ENCODE peak calls at places on chromosomes 7 and 10, in seven cellular contexts. One of them, this sample, is unnamed.

GRCh38 chr7:29940199-29940598 is 49.4 kb downstream of the SCRN1 start:
- DNase-seq in GM10248: no peak
- DNase-seq in A549: no peak
- DNase-seq in choroid plexus epithelial cell: no peak
- DNase-seq in suprapubic skin: no peak
- DNase-seq in esophagus squamous epithelium: no peak
- DNase-seq in mesothelial cell of epicardium: no peak
- DNase-seq in this sample: no peak

GRCh38 chr10:79435271-79436065 is 10.0 kb downstream of the ZCCHC24 start:
- DNase-seq in GM10248: no peak
- DNase-seq in A549: no peak
- DNase-seq in choroid plexus epithelial cell: peak; percentile 45
- DNase-seq in suprapubic skin: peak; percentile 82
- DNase-seq in esophagus squamous epithelium: no peak
- DNase-seq in mesothelial cell of epicardium: no peak
- DNase-seq in this sample: no peak

GRCh38 chr10:74824184-74825032 is 2.0 kb upstream of the KAT6B start:
- DNase-seq in GM10248: no peak
- DNase-seq in A549: no peak
- DNase-seq in choroid plexus epithelial cell: no peak
- DNase-seq in suprapubic skin: peak; percentile 83
- DNase-seq in esophagus squamous epithelium: no peak
- DNase-seq in mesothelial cell of epicardium: no peak
- DNase-seq in this sample: no peak

GRCh38 chr10:8112230-8112915 is 57.9 kb downstream of the GATA3 start:
- DNase-seq in GM10248: no peak
- DNase-seq in A549: no peak
- DNase-seq in choroid plexus epithelial cell: no peak
- DNase-seq in suprapubic skin: no peak
- DNase-seq in esophagus squamous epithelium: no peak
- DNase-seq in mesothelial cell of epicardium: no peak
- DNase-seq in this sample: no peak

GRCh38 chr10:77899080-77899477 is 27.5 kb downstream of the DLG5 start:
- DNase-seq in GM10248: no peak
- DNase-seq in A549: peak; percentile 51
- DNase-seq in choroid plexus epithelial cell: no peak
- DNase-seq in suprapubic skin: no peak
- DNase-seq in esophagus squamous epithelium: no peak
- DNase-seq in mesothelial cell of epicardium: no peak
- DNase-seq in this sample: no peak

GRCh38 chr7:47383064-47383463 is 198.8 kb downstream of the TNS3 start:
- DNase-seq in GM10248: no peak
- DNase-seq in A549: no peak
- DNase-seq in choroid plexus epithelial cell: no peak
- DNase-seq in suprapubic skin: no peak
- DNase-seq in esophagus squamous epithelium: no peak
- DNase-seq in mesothelial cell of epicardium: no peak
- DNase-seq in this sample: no peak

GRCh38 chr10:97550336-97551149 is 22.0 kb upstream of the ANKRD2 start:
- DNase-seq in GM10248: no peak
- DNase-seq in A549: no peak
- DNase-seq in choroid plexus epithelial cell: no peak
- DNase-seq in suprapubic skin: no peak
- DNase-seq in esophagus squamous epithelium: no peak
- DNase-seq in mesothelial cell of epicardium: no peak
- DNase-seq in this sample: no peak

GRCh38 chr10:132984801-132985545 is 42.6 kb upstream of the CFAP46 start:
- DNase-seq in GM10248: no peak
- DNase-seq in A549: no peak
- DNase-seq in choroid plexus epithelial cell: no peak
- DNase-seq in suprapubic skin: no peak
- DNase-seq in esophagus squamous epithelium: no peak
- DNase-seq in mesothelial cell of epicardium: no peak
- DNase-seq in this sample: no peak

GRCh38 chr7:48040944-48041664 is 5.8 kb downstream of the C7orf57 start:
- DNase-seq in GM10248: no peak
- DNase-seq in A549: no peak
- DNase-seq in choroid plexus epithelial cell: no peak
- DNase-seq in suprapubic skin: no peak
- DNase-seq in esophagus squamous epithelium: no peak
- DNase-seq in mesothelial cell of epicardium: no peak
- DNase-seq in this sample: no peak

GRCh38 chr7:5636914-5637313 is 144.5 kb downstream of the RNF216 start:
- DNase-seq in GM10248: no peak
- DNase-seq in A549: peak; percentile 58
- DNase-seq in choroid plexus epithelial cell: peak; percentile 93
- DNase-seq in suprapubic skin: peak; percentile 91
- DNase-seq in esophagus squamous epithelium: no peak
- DNase-seq in mesothelial cell of epicardium: peak; percentile 41
- DNase-seq in this sample: peak; percentile 94

GRCh38 chr7:98376719-98377118 is 24.2 kb downstream of the BAIAP2L1 start:
- DNase-seq in GM10248: no peak
- DNase-seq in A549: no peak
- DNase-seq in choroid plexus epithelial cell: no peak
- DNase-seq in suprapubic skin: no peak
- DNase-seq in esophagus squamous epithelium: no peak
- DNase-seq in mesothelial cell of epicardium: no peak
- DNase-seq in this sample: no peak

GRCh38 chr7:2211926-2212325 is 20.8 kb downstream of the MAD1L1 start:
- DNase-seq in GM10248: no peak
- DNase-seq in A549: no peak
- DNase-seq in choroid plexus epithelial cell: no peak
- DNase-seq in suprapubic skin: no peak
- DNase-seq in esophagus squamous epithelium: no peak
- DNase-seq in mesothelial cell of epicardium: no peak
- DNase-seq in this sample: no peak

GRCh38 chr10:97713828-97714400 is 384 bp downstream of the MARVELD1 start:
- DNase-seq in GM10248: peak; percentile 80
- DNase-seq in A549: peak; percentile 88
- DNase-seq in choroid plexus epithelial cell: peak; percentile 76
- DNase-seq in suprapubic skin: peak; percentile 85
- DNase-seq in esophagus squamous epithelium: peak; percentile 8
- DNase-seq in mesothelial cell of epicardium: peak; percentile 45
- DNase-seq in this sample: peak; percentile 89

GRCh38 chr7:157432541-157432956 is 95.7 kb downstream of the DNAJB6 start:
- DNase-seq in GM10248: no peak
- DNase-seq in A549: peak; percentile 83
- DNase-seq in choroid plexus epithelial cell: peak; percentile 83
- DNase-seq in suprapubic skin: peak; percentile 65
- DNase-seq in esophagus squamous epithelium: no peak
- DNase-seq in mesothelial cell of epicardium: no peak
- DNase-seq in this sample: peak; percentile 84

GRCh38 chr7:36372156-36372555 is 17.5 kb upstream of the ANLN start:
- DNase-seq in GM10248: no peak
- DNase-seq in A549: no peak
- DNase-seq in choroid plexus epithelial cell: no peak
- DNase-seq in suprapubic skin: no peak
- DNase-seq in esophagus squamous epithelium: no peak
- DNase-seq in mesothelial cell of epicardium: no peak
- DNase-seq in this sample: no peak

DNA sequence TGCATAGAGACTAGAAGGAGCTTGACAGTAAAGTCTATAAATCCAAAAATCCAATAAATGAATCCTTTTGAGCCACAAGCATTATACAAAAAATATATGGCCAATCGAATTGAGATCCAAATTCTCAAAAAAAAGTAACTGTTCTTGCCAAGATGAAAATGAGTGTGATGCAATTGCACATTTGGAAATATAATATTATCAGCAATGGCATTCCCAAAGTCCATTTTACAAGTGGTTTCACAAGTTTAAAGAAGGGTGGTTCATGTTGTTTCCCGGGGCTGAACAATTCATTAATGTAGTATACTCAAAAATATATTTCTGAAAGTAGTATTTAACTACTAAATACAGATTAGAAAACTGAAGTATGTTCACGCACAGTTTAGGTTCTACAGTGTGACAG is 7.3 kb downstream of the RP9 start:
- DNase-seq in GM10248: no peak
- DNase-seq in A549: no peak
- DNase-seq in choroid plexus epithelial cell: no peak
- DNase-seq in suprapubic skin: no peak
- DNase-seq in esophagus squamous epithelium: no peak
- DNase-seq in mesothelial cell of epicardium: no peak
- DNase-seq in this sample: no peak
- TF ChIP-seq CTCF in GM10248: no peak
- TF ChIP-seq CTCF in A549: no peak
- TF ChIP-seq CTCF in choroid plexus epithelial cell: no peak
- TF ChIP-seq CTCF in suprapubic skin: no peak
- TF ChIP-seq CTCF in esophagus squamous epithelium: no peak
- TF ChIP-seq CTCF in mesothelial cell of epicardium: no peak
- TF ChIP-seq CTCF in this sample: no peak

DNA sequence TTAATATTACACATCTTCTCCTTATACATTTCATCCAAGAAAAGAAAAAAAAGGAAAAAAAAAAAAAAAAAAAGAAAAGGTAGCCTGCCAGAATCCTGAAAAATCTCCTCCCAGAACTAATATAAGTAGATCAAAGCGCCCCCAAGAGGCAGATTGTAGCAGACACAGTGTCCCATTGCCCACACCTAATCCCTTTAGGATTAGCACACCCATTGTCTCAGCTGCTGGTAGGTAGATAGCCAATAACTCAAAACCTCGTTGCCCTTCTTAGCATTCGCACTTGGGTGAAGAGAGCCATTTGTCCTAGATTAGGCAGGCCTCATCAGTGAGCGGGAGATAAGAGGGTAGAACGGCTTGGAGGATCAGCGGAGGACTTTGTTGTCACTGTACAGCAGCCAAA is 100.2 kb upstream of the SORCS1 start:
- DNase-seq in GM10248: no peak
- DNase-seq in A549: no peak
- DNase-seq in choroid plexus epithelial cell: no peak
- DNase-seq in suprapubic skin: no peak
- DNase-seq in esophagus squamous epithelium: no peak
- DNase-seq in mesothelial cell of epicardium: no peak
- DNase-seq in this sample: no peak
- TF ChIP-seq CTCF in GM10248: no peak
- TF ChIP-seq CTCF in A549: no peak
- TF ChIP-seq CTCF in choroid plexus epithelial cell: no peak
- TF ChIP-seq CTCF in suprapubic skin: no peak
- TF ChIP-seq CTCF in esophagus squamous epithelium: no peak
- TF ChIP-seq CTCF in mesothelial cell of epicardium: no peak
- TF ChIP-seq CTCF in this sample: no peak

GRCh38 chr10:99798031-99798430 is 15.6 kb downstream of the ABCC2 start:
- DNase-seq in GM10248: no peak
- DNase-seq in A549: no peak
- DNase-seq in choroid plexus epithelial cell: no peak
- DNase-seq in suprapubic skin: no peak
- DNase-seq in esophagus squamous epithelium: no peak
- DNase-seq in mesothelial cell of epicardium: no peak
- DNase-seq in this sample: no peak
- TF ChIP-seq CTCF in GM10248: no peak
- TF ChIP-seq CTCF in A549: no peak
- TF ChIP-seq CTCF in choroid plexus epithelial cell: no peak
- TF ChIP-seq CTCF in suprapubic skin: no peak
- TF ChIP-seq CTCF in esophagus squamous epithelium: no peak
- TF ChIP-seq CTCF in mesothelial cell of epicardium: no peak
- TF ChIP-seq CTCF in this sample: no peak

GRCh38 chr7:124635416-124635815 is 130.2 kb downstream of the GPR37 start:
- DNase-seq in GM10248: no peak
- DNase-seq in A549: no peak
- DNase-seq in choroid plexus epithelial cell: no peak
- DNase-seq in suprapubic skin: no peak
- DNase-seq in esophagus squamous epithelium: no peak
- DNase-seq in mesothelial cell of epicardium: no peak
- DNase-seq in this sample: no peak
- TF ChIP-seq CTCF in GM10248: no peak
- TF ChIP-seq CTCF in A549: no peak
- TF ChIP-seq CTCF in choroid plexus epithelial cell: no peak
- TF ChIP-seq CTCF in suprapubic skin: no peak
- TF ChIP-seq CTCF in esophagus squamous epithelium: no peak
- TF ChIP-seq CTCF in mesothelial cell of epicardium: no peak
- TF ChIP-seq CTCF in this sample: no peak

GRCh38 chr7:1056006-1056784 is 11.8 kb downstream of the GPR146 start:
- DNase-seq in GM10248: no peak
- DNase-seq in A549: no peak
- DNase-seq in choroid plexus epithelial cell: no peak
- DNase-seq in suprapubic skin: no peak
- DNase-seq in esophagus squamous epithelium: no peak
- DNase-seq in mesothelial cell of epicardium: no peak
- DNase-seq in this sample: no peak

GRCh38 chr7:1054438-1055083 is 10.2 kb downstream of the GPR146 start:
- DNase-seq in GM10248: no peak
- DNase-seq in A549: no peak
- DNase-seq in choroid plexus epithelial cell: peak; percentile 24
- DNase-seq in suprapubic skin: no peak
- DNase-seq in esophagus squamous epithelium: no peak
- DNase-seq in mesothelial cell of epicardium: no peak
- DNase-seq in this sample: no peak

GRCh38 chr7:1055084-1055450 is 10.7 kb downstream of the GPR146 start:
- DNase-seq in GM10248: no peak
- DNase-seq in A549: no peak
- DNase-seq in choroid plexus epithelial cell: peak; percentile 90
- DNase-seq in suprapubic skin: no peak
- DNase-seq in esophagus squamous epithelium: no peak
- DNase-seq in mesothelial cell of epicardium: no peak
- DNase-seq in this sample: no peak

GRCh38 chr7:1056785-1057410 is 12.6 kb downstream of the GPR146 start:
- DNase-seq in GM10248: no peak
- DNase-seq in A549: no peak
- DNase-seq in choroid plexus epithelial cell: no peak
- DNase-seq in suprapubic skin: no peak
- DNase-seq in esophagus squamous epithelium: no peak
- DNase-seq in mesothelial cell of epicardium: no peak
- DNase-seq in this sample: no peak

DNA sequence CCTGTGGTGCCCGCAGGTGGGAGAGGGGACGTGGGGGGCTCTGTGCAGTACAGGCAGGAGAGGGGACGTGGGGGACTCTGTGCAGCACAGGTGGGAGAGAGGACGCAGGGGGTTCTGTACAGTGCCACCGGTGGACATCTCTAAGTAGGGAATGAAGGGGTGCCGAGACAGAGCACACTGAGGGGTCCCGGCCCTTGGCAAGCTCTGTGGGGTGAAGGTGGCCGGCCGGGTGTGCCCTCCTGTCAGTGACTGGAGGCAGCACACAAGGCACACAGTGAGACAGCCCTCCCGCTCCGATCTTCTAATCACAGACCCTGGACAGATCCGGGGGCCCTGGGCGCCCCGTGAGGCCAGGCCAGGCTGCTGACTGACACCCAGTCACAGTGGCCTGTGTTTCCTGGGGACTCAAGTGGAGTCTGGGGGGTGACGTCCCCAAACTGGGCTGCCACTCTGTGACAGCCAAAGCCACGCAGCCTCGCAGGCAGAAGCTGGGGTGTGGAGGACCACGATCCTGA is 11.2 kb downstream of the GPR146 start:
- DNase-seq in GM10248: no peak
- DNase-seq in A549: no peak
- DNase-seq in choroid plexus epithelial cell: no peak
- DNase-seq in suprapubic skin: no peak
- DNase-seq in esophagus squamous epithelium: no peak
- DNase-seq in mesothelial cell of epicardium: no peak
- DNase-seq in this sample: no peak
- TF ChIP-seq CTCF in GM10248: no peak
- TF ChIP-seq CTCF in A549: no peak
- TF ChIP-seq CTCF in choroid plexus epithelial cell: no peak
- TF ChIP-seq CTCF in suprapubic skin: no peak
- TF ChIP-seq CTCF in esophagus squamous epithelium: no peak
- TF ChIP-seq CTCF in mesothelial cell of epicardium: no peak
- TF ChIP-seq CTCF in this sample: no peak

This sample was measured in osteocyte.